ENCODE peak calls at places on chromosome 9, in ten cellular contexts. A is foreskin fibroblast, M is fibroblast of the aortic adventitia, I is H9, Z is fibroblast of pulmonary artery, S is heart left ventricle, X is endothelial cell, C is thoracic aorta, J is lung, O is B cell. B is an unnamed sample.

GRCh38 chr9:120905794-120906248 is 20.8 kb downstream of the TRAF1 start:
- DNase-seq in A (no peak), M (no peak), I (no peak), Z (no peak), S (no peak), X (no peak), C (no peak), J (no peak), O (no peak), B (no peak)

GRCh38 chr9:253539-253938 is 38.9 kb downstream of the DOCK8 start:
- DNase-seq in A (no peak), M (no peak), I (no peak), Z (no peak), S (no peak), X (no peak), C (no peak), J (no peak), O (no peak), B (no peak)

GRCh38 chr9:703392-703791 is 138.1 kb upstream of the DMRT1 start:
- DNase-seq in A (no peak), M (peak), I (no peak), Z (no peak), S (no peak), X (no peak), C (no peak), J (no peak), O (no peak), B (no peak)

GRCh38 chr9:131833083-131833482 is 93.2 kb upstream of the RAPGEF1 start:
- DNase-seq in A (no peak), M (no peak), I (no peak), Z (no peak), S (peak), X (no peak), C (no peak), J (no peak), O (no peak), B (no peak)

GRCh38 chr9:38136386-38136785 is 67.4 kb upstream of the SHB start:
- DNase-seq in A (no peak), M (no peak), I (no peak), Z (no peak), S (no peak), X (no peak), C (no peak), J (no peak), O (no peak), B (no peak)

GRCh38 chr9:136882109-136882946 is 4.0 kb upstream of the TRAF2 start:
- DNase-seq in A (peak), M (peak), I (peak), Z (peak), S (no peak), X (no peak), C (no peak), J (peak), O (peak), B (peak)

GRCh38 chr9:93305497-93306020 is 121.6 kb downstream of the WNK2 start:
- DNase-seq in A (no peak), M (no peak), I (peak), Z (no peak), S (no peak), X (no peak), C (peak), J (no peak), O (no peak), B (no peak)

GRCh38 chr9:121537283-121537682 is 37.6 kb upstream of the GGTA1 start:
- DNase-seq in A (no peak), M (peak), I (no peak), Z (no peak), S (no peak), X (no peak), C (no peak), J (no peak), O (no peak), B (no peak)

DNA sequence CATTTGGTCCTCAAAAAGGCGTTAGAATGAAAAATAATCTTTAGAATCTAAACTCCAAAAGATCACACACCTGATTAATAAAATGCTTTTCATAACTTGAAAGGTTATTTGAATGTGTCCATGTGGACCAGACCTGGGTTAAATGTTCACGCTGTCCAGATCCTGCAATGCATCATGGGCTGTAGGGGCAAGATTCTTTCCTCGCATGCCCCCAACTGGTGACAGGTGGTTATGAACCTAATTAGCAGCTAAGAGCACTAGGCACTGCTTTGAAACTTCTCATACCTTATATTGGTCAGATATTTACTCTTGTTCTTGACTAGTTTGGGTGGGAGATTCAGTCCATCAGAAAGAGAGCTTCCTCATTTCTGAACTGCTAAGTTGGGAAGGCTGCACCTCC is 19.3 kb upstream of the PIP5K1B start:
- DNase-seq in A (no peak), M (no peak), I (peak), Z (no peak), S (no peak), X (peak), C (no peak), J (peak), O (peak), B (no peak)
- TF ChIP-seq CTCF in A (no peak), M (no peak), I (peak), Z (peak), S (peak), X (peak), C (no peak), J (no peak), O (peak), B (no peak)

DNA sequence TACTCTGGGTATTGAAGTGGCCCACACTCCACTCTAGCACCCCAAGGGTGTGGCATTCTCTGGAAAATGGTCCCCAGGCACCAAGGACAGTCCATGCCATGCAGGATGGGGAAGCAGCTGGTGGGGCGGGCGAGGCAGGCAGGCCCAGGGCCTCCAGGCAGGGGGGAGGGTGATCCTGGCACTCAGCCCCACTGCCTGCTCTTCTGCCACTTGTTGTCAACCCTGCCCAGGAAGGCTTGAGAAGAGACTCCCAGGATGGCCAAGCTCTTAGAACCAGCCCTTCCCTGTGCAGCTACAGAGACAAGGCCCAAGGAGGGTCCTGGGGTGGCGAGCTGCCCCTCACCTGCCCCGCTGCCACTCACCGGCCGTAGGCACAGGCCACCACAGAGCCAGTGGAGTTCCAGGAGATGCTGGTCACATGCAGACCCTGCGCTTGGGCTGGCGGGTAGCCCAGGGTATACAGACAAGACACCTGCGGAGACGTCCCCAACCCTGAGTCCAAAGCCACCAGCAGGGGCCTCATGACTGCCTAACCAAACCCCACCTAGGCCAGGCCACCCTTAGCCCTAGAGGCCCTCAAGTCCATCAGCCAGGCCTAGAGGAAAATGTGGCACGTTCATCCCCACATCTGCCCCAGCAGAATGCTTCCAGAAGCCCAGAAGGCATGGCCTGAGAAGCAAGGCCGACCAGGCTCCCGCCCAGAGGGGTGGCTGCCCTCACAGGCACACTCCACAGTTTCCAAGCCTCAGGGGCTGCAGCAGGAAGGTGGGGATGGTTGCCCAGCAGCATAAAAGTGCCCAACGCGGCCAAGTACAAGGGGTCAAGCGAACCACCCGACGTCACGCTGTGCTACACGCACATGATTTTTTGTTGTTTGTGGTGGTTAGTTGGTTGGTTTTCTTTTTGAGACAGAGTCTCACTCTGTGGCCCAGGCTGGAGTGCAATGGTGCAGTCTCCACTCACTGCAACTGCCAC is 19.8 kb downstream of the DYNC2I2 start:
- DNase-seq in A (peak), M (no peak), I (no peak), Z (no peak), S (peak), X (no peak), C (no peak), J (no peak), O (no peak), B (no peak)
- TF ChIP-seq CTCF in A (no peak), M (no peak), I (no peak), Z (no peak), S (no peak), X (no peak), C (no peak), J (no peak), O (no peak), B (no peak)

GRCh38 chr9:116193636-116194035 is 40.0 kb downstream of the PAPPA start:
- DNase-seq in A (peak), M (peak), I (no peak), Z (peak), S (no peak), X (no peak), C (no peak), J (no peak), O (no peak), B (no peak)

GRCh38 chr9:116189683-116190082 is 36.1 kb downstream of the PAPPA start:
- DNase-seq in A (no peak), M (no peak), I (no peak), Z (no peak), S (no peak), X (no peak), C (no peak), J (peak), O (no peak), B (no peak)

GRCh38 chr9:116190595-116190994 is 37.0 kb downstream of the PAPPA start:
- DNase-seq in A (no peak), M (no peak), I (no peak), Z (no peak), S (no peak), X (no peak), C (no peak), J (no peak), O (no peak), B (no peak)

GRCh38 chr9:116190997-116191396 is 37.4 kb downstream of the PAPPA start:
- DNase-seq in A (peak), M (peak), I (no peak), Z (peak), S (no peak), X (no peak), C (no peak), J (no peak), O (no peak), B (no peak)

DNA sequence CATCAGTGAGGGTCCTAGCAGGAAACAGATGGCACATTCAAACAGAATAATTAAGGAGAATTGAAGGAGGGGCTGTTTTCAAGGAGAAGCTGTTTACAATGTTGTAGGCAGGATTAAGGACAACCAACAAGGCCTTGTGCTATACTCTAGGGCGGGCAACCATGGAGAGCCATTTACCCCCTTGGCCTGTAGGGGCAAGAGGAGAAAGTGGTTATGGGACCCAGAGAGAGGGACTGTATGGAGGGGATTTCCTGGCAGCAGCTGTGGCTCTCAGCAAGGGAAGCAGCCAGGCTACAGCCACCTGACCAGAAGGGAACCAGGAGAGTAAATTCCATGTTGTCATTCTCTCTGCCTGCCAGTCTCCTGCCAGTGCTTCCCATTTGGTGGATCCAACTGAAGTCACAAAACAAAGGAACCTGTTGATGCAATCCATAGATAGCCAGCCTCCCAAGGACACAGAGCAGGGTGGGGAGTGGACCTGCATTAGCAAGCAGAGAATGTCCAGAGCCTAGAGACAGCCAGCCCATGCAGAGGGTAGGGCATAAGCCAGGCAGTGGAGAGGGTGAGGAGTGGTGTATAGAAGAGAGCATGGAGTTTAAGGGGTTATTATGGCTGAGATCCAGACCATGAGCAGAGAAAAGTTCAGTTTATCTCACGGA is 38.3 kb downstream of the PAPPA start:
- DNase-seq in A (no peak), M (no peak), I (peak), Z (no peak), S (no peak), X (no peak), C (no peak), J (no peak), O (no peak), B (no peak)
- TF ChIP-seq CTCF in A (no peak), M (peak), I (peak), Z (no peak), S (no peak), X (no peak), C (no peak), J (no peak), O (no peak), B (no peak)

DNA sequence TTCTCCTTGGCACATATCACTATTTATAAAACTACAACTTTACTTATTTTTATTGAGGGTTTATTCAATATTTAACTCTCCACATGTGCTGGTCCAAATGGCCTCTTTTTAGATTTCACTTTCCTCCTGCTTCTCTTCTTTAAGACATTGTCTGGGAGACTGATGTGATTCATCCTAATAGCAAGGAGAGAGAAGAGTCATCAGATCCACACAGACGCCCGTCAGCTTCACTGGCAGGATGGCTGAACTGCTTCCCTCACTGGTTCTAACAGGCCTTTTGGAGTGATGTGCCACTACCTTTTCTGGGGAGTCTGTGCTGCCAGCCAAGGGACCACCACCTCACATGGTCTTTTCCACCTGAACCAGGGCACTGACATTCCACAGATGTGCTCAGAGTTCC is 16.5 kb upstream of the ROR2 start:
- DNase-seq in A (no peak), M (no peak), I (no peak), Z (no peak), S (no peak), X (no peak), C (no peak), J (no peak), O (no peak), B (no peak)
- TF ChIP-seq CTCF in A (no peak), M (no peak), I (no peak), Z (no peak), S (no peak), X (no peak), C (no peak), J (no peak), O (no peak), B (no peak)

GRCh38 chr9:34954225-34954624 is 3.9 kb upstream of the PHF24 start:
- DNase-seq in A (no peak), M (no peak), I (no peak), Z (no peak), S (no peak), X (no peak), C (no peak), J (no peak), O (no peak), B (no peak)

GRCh38 chr9:34958411-34958982 is 412 bp downstream of the PHF24 start:
- DNase-seq in A (no peak), M (no peak), I (no peak), Z (no peak), S (no peak), X (no peak), C (no peak), J (no peak), O (no peak), B (no peak)

GRCh38 chr9:34956648-34957047 is 1.4 kb upstream of the PHF24 start:
- DNase-seq in A (no peak), M (no peak), I (no peak), Z (no peak), S (no peak), X (no peak), C (no peak), J (no peak), O (no peak), B (no peak)

GRCh38 chr9:34961574-34962480 is 3.7 kb downstream of the PHF24 start:
- DNase-seq in A (peak), M (peak), I (no peak), Z (peak), S (no peak), X (no peak), C (no peak), J (no peak), O (no peak), B (peak)

GRCh38 chr9:34957492-34958410 is at the start of gene PHF24:
- DNase-seq in A (peak), M (no peak), I (peak), Z (no peak), S (no peak), X (peak), C (no peak), J (no peak), O (peak), B (no peak)
- TF ChIP-seq CTCF in A (no peak), M (no peak), I (peak), Z (no peak), S (no peak), X (no peak), C (no peak), J (no peak), O (no peak), B (no peak)

GRCh38 chr9:126386814-126387213 is 60.2 kb downstream of the MVB12B start:
- DNase-seq in A (no peak), M (no peak), I (no peak), Z (no peak), S (no peak), X (no peak), C (no peak), J (no peak), O (no peak), B (no peak)

GRCh38 chr9:126388964-126389363 is 62.3 kb downstream of the MVB12B start:
- DNase-seq in A (no peak), M (no peak), I (no peak), Z (no peak), S (no peak), X (no peak), C (no peak), J (no peak), O (no peak), B (no peak)

GRCh38 chr9:126383395-126384104 is 56.9 kb downstream of the MVB12B start:
- DNase-seq in A (no peak), M (no peak), I (no peak), Z (no peak), S (no peak), X (no peak), C (no peak), J (no peak), O (no peak), B (no peak)

GRCh38 chr9:126384926-126385325 is 58.3 kb downstream of the MVB12B start:
- DNase-seq in A (no peak), M (no peak), I (no peak), Z (no peak), S (no peak), X (no peak), C (no peak), J (no peak), O (no peak), B (no peak)

DNA sequence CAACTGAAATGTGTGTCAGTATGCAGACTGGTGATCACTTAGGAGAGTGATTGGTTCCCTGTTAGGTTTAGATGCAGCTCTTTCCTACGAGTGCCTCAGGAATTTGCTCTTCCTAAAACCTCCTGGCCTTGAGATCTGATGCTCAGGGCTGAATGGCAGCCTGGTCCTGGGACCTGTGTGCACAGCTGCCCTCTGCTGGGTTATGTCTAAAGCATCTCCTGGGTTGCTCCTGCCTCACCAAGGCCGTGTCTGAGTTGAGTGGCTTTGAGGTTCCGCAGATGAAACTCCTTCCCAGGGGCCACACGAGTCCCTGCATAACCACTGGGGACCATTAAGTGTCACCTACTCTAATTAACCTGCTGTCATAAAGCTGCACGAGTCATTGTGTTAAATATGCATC is 59.5 kb downstream of the MVB12B start:
- DNase-seq in A (peak), M (no peak), I (peak), Z (peak), S (no peak), X (peak), C (no peak), J (no peak), O (no peak), B (no peak)
- TF ChIP-seq CTCF in A (peak), M (peak), I (peak), Z (peak), S (no peak), X (no peak), C (no peak), J (no peak), O (no peak), B (peak)

DNA sequence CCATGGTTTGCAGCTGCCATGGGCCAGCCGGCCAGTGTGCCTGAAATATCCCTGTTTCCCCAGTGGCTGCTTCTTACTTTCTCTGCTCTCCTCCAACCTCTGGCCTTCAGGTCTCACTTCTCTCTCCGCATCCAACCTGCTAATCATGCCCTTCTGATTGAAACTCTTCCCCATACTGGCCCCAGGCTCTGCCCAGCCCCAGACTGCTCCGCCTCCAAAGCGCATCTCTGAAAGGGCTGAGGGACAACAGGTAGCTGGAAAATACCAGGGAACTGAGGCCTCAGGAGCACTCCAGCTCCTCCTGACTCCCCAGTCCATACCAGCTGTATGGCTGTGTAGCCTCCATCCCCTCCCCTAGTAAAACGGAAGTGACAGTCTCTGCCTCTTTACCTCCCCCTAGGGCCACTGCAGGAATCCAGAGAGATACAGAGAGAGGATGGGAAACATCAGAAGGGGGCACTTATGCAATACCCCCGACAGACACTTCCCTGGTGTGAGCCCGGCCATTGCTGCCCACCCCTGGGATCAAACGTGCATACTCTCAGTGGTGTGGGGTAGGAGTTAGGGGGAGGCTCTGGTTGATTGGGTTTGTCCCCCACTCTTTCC is 34.2 kb downstream of the PAX5 start:
- DNase-seq in A (no peak), M (no peak), I (no peak), Z (no peak), S (no peak), X (no peak), C (no peak), J (no peak), O (peak), B (no peak)
- TF ChIP-seq CTCF in A (no peak), M (no peak), I (peak), Z (no peak), S (no peak), X (no peak), C (no peak), J (no peak), O (peak), B (no peak)

DNA sequence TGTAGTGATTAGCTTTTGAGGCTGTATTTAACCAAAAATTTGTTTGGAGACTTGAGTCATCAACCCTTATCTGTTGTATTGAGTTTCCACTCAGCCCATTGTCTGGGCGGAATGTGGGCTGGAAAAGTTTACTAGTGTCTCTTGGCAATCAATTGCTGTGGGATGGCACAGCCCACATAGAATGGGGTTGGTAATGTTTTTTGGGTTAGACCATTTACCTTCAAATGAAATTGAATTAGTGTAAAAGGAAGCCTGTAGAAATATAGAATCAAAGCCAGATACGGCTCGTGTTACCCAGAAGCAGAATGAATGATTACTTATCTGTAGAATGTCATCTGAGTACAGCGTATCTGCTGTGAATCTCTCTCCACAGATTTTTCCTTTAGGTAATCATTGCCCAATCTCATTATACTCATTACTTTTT is 142.9 kb downstream of the AOPEP start:
- DNase-seq in A (peak), M (peak), I (no peak), Z (peak), S (no peak), X (no peak), C (no peak), J (no peak), O (no peak), B (no peak)
- TF ChIP-seq CTCF in A (no peak), M (no peak), I (no peak), Z (no peak), S (no peak), X (no peak), C (no peak), J (no peak), O (no peak), B (no peak)

B was measured in AG09319.